ENCODE peak calls at places on chromosomes 7 and 10, in six cellular contexts. S, I, T, L, F and Y are unnamed samples. For H3K4me1, the result is how much of the 10 kb centered on the place peaks cover.

GRCh38 chr7:69599211-69599878 is 1.1 kb downstream of the AUTS2 start:
- DNase-seq in S (peak), I (no peak), T (peak), L (peak), F (no peak), Y (peak)

GRCh38 chr10:36336315-36336714 is 694.2 kb upstream of the FZD8 start:
- DNase-seq in S (no peak), I (no peak), T (peak), L (no peak), F (no peak), Y (no peak)

GRCh38 chr10:76881477-76882220 is 756.0 kb downstream of the KCNMA1 start:
- DNase-seq in S (no peak), I (peak), T (peak), L (no peak), F (no peak), Y (no peak)

GRCh38 chr7:18638594-18639452 is 143.3 kb downstream of the HDAC9 start:
- DNase-seq in S (no peak), I (no peak), T (peak), L (no peak), F (no peak), Y (no peak)

GRCh38 chr10:16745061-16745460 is 72.2 kb downstream of the RSU1 start:
- DNase-seq in S (no peak), I (no peak), T (no peak), L (no peak), F (no peak), Y (no peak)

GRCh38 chr10:6912424-6912823 is 332.3 kb upstream of the PRKCQ start:
- DNase-seq in S (no peak), I (peak), T (peak), L (no peak), F (peak), Y (no peak)

GRCh38 chr10:122303271-122304053 is 32.4 kb downstream of the BTBD16 start:
- DNase-seq in S (no peak), I (no peak), T (no peak), L (no peak), F (no peak), Y (no peak)

GRCh38 chr10:103921750-103922195 is 3.8 kb upstream of the STN1 start:
- DNase-seq in S (peak), I (no peak), T (peak), L (peak), F (no peak), Y (peak)

GRCh38 chr10:48604408-48605263 is at the start of gene ARHGAP22:
- DNase-seq in S (peak), I (peak), T (peak), L (no peak), F (peak), Y (no peak)

GRCh38 chr7:157595086-157595855 is 258.5 kb downstream of the DNAJB6 start:
- DNase-seq in S (no peak), I (no peak), T (no peak), L (no peak), F (no peak), Y (no peak)

GRCh38 chr7:100983451-100984187 is 14.3 kb downstream of the MUC12 start:
- DNase-seq in S (no peak), I (no peak), T (peak), L (no peak), F (no peak), Y (no peak)

GRCh38 chr7:27152816-27153486 is 568 bp upstream of the HOXA3 start:
- DNase-seq in S (peak), I (no peak), T (no peak), L (no peak), F (no peak), Y (no peak)

GRCh38 chr10:12780634-12781601 is 220.6 kb downstream of the CCDC3 start:
- DNase-seq in S (no peak), I (no peak), T (peak), L (no peak), F (no peak), Y (no peak)

GRCh38 chr10:785539-786214 is 96.2 kb upstream of the DIP2C start:
- DNase-seq in S (no peak), I (no peak), T (no peak), L (no peak), F (no peak), Y (no peak)

GRCh38 chr10:120505056-120505455 is 48.0 kb downstream of the PLPP4 start:
- DNase-seq in S (no peak), I (no peak), T (peak), L (no peak), F (no peak), Y (peak)

GRCh38 chr7:102064361-102065025 is 222.2 kb upstream of the SH2B2 start:
- DNase-seq in S (no peak), I (no peak), T (no peak), L (no peak), F (peak), Y (peak)

GRCh38 chr10:49744091-49744685 is 17.9 kb downstream of the OGDHL start:
- DNase-seq in S (no peak), I (no peak), T (no peak), L (no peak), F (no peak), Y (no peak)

GRCh38 chr7:128697301-128697905 is 25.3 kb downstream of the GARIN1A start:
- DNase-seq in S (peak), I (no peak), T (peak), L (peak), F (peak), Y (peak)

GRCh38 chr10:3485287-3485686 is 299.7 kb downstream of the KLF6 start:
- DNase-seq in S (no peak), I (no peak), T (no peak), L (peak), F (no peak), Y (peak)

GRCh38 chr10:114489521-114490310 is 85.4 kb upstream of the AFAP1L2 start:
- DNase-seq in S (peak), I (no peak), T (peak), L (peak), F (no peak), Y (peak)

GRCh38 chr10:97149065-97149680 is 36.6 kb downstream of the SLIT1 start:
- DNase-seq in S (no peak), I (no peak), T (no peak), L (no peak), F (no peak), Y (no peak)

GRCh38 chr7:27897001-27897400 is 157.0 kb downstream of the TAX1BP1 start:
- DNase-seq in S (no peak), I (no peak), T (peak), L (no peak), F (peak), Y (no peak)

GRCh38 chr7:155358948-155359712 is 61.5 kb downstream of the INSIG1 start:
- DNase-seq in S (no peak), I (no peak), T (no peak), L (no peak), F (no peak), Y (no peak)

GRCh38 chr7:143389316-143390097 is 8.4 kb downstream of the ZYX start:
- DNase-seq in S (no peak), I (no peak), T (no peak), L (no peak), F (no peak), Y (no peak)

GRCh38 chr10:112658900-112659328 is 211.9 kb downstream of the VTI1A start:
- DNase-seq in S (no peak), I (no peak), T (peak), L (no peak), F (no peak), Y (no peak)

GRCh38 chr10:71635251-71635866 is 84.2 kb downstream of the C10orf105 start:
- DNase-seq in S (no peak), I (no peak), T (no peak), L (no peak), F (no peak), Y (peak)

GRCh38 chr7:98341106-98341505 is 59.6 kb downstream of the BRI3 start:
- DNase-seq in S (no peak), I (no peak), T (peak), L (no peak), F (no peak), Y (no peak)

DNA sequence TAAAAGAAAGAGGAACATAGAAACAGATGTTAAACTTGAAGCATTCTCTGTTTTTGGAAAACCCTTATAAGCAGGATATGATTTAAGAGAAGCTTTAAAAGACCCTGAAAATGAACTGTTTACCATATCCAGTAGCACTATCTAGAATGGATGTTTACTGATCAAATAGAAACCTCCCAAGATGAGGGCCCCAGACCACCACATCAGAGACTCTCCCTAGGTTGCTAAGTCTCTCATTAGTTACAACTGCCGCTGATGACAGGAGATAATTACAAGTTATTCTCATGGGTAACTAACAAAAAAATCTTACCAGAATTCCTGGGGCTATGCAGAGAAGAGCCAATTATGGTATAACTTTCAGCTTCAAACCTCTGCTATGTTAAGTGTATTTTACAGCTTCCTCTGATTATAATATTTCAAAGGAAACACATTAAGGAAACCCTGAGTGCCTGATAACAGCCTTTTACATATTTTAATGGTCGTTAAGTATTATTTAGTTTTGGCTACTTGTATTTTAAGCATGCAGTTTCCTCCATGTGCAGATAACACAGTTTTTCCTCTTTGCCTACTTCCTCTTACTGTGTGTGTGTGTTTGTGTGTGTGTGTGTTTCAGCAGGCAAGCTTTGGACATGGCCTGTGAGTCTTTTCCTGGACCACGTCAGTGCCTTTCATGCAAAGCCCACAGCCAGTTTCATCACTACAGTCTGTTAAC is 17.8 kb downstream of the JCAD start:
- DNase-seq in S (no peak), I (no peak), T (no peak), L (no peak), F (no peak), Y (no peak)
- H3K4me1 ChIP-seq in S (under half), I (under half), T (under half), L (under half), F (under half), Y (under half)

DNA sequence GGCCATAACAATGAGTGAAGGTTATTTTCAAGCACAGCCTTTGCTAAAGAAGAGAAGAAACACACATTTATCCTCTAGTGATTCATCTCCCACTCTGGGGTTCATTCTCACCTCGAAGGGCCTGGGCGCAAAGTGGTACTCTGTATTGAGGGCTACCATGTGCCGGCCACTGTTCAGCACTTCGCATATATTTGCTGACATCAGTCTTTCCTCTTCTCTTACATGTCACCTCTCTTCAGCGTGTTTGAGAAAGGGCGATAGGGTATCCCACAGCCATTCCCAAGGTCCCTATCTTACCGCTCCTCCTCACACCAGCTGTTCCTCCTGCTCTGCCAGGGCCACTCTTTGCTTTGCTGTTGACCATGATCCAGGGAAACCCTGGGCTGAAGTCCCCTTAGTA is 48.8 kb upstream of the ECHDC3 start:
- DNase-seq in S (no peak), I (no peak), T (no peak), L (no peak), F (no peak), Y (no peak)
- H3K4me2 ChIP-seq in S (no peak), I (no peak), T (no peak), L (no peak), F (no peak), Y (no peak)

GRCh38 chr7:2451171-2452073 is 24.8 kb downstream of the GRIFIN start:
- DNase-seq in S (peak), I (peak), T (peak), L (peak), F (peak), Y (peak)
- H3K4me1 ChIP-seq in S (under half), I (under half), T (under half), L (under half), F (under half), Y (under half)

DNA sequence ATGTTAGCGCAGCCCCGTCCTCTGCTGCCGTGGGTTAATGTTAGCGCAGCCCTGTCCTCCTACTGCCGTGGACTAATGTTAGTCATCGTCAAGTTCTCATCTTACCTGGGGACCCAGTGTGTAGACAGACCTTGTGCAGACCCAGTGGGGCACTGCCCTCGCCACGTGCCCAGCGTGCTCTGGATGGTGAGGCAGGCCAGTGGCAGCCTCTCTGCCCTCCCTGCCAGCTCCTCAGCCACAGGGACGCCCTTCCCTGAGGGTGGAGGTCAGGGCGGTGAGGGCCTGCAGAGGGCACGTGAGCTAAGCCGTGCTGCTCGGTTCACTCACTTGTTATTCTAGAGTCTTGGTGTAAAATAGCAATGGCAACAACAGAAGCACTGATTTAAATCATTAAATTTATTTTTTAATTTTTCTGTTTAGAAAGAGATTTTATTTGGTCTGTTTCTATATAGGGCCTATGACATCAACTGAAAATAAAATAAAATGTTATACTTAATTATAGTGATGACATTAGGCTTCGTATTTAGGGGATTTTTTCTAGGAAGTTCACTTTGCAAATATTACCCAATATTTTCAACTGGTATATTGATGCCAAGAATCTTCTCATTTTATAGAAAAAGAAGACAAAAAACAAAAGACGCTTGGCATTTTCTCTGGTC is 48.4 kb downstream of the NKX6-2 start:
- DNase-seq in S (no peak), I (no peak), T (no peak), L (no peak), F (no peak), Y (no peak)
- H3K4me2 ChIP-seq in S (no peak), I (no peak), T (no peak), L (no peak), F (no peak), Y (no peak)

GRCh38 chr7:149562602-149563001 is 65.0 kb upstream of the ZNF746 start:
- DNase-seq in S (no peak), I (no peak), T (peak), L (no peak), F (no peak), Y (no peak)

GRCh38 chr7:149558149-149558861 is 60.7 kb upstream of the ZNF746 start:
- DNase-seq in S (no peak), I (no peak), T (peak), L (no peak), F (peak), Y (no peak)

GRCh38 chr7:149561072-149561471 is 63.5 kb upstream of the ZNF746 start:
- DNase-seq in S (no peak), I (no peak), T (peak), L (no peak), F (no peak), Y (no peak)

GRCh38 chr7:149564340-149565095 is 66.9 kb upstream of the ZNF746 start:
- DNase-seq in S (no peak), I (no peak), T (no peak), L (no peak), F (no peak), Y (no peak)

GRCh38 chr7:149559711-149560110 is 62.1 kb upstream of the ZNF746 start:
- DNase-seq in S (no peak), I (no peak), T (peak), L (no peak), F (no peak), Y (no peak)
- H3K4me1 ChIP-seq in S (under half), I (under half), T (under half), L (under half), F (under half), Y (under half)

GRCh38 chr7:137269240-137269639 is 74.3 kb downstream of the PTN start:
- DNase-seq in S (no peak), I (peak), T (no peak), L (no peak), F (no peak), Y (no peak)

GRCh38 chr7:137262599-137262998 is 80.9 kb downstream of the PTN start:
- DNase-seq in S (no peak), I (no peak), T (no peak), L (no peak), F (no peak), Y (peak)

GRCh38 chr7:137272249-137272648 is 71.3 kb downstream of the PTN start:
- DNase-seq in S (no peak), I (no peak), T (no peak), L (no peak), F (no peak), Y (no peak)

DNA sequence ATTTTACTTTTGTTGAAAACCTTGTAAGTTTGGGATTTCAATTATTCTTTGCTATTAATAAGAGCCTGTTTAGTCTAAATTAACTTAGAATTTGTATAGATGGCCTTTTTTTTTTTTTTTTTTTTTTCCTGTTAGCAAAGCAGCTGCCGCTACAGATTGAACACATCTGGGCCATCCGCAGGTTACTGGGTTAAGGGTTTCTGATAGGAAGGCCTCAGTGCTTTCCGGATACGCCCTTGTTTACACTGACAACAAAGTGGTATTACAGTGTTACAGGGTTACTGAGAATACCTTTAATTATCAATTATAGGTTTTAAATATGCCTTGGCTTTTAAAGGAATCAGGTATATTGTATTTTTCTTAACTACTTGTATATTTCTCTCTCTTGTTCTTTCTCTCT is 76.8 kb downstream of the PTN start:
- DNase-seq in S (peak), I (no peak), T (no peak), L (no peak), F (no peak), Y (no peak)
- H3K4me2 ChIP-seq in S (no peak), I (no peak), T (no peak), L (no peak), F (no peak), Y (no peak)